ENCODE peak calls at places on chromosomes 2 and 18, in four cellular contexts. I is endothelial cell of umbilical vein, G is K562, Q is upper lobe of left lung. E is an unnamed sample.
A peak's percentile ranks its signal among the peaks of the same experiment; 100 is the strongest.

GRCh38 chr18:22607284-22607635 is 189.5 kb upstream of the CTAGE1 start:
- DNase-seq in Q (no peak), G (no peak), I (peak; percentile 7), E (no peak)

GRCh38 chr2:173235947-173236803 is 118.5 kb upstream of the CDCA7 start:
- DNase-seq in G (no peak), I (no peak), Q (no peak), E (no peak)

GRCh38 chr2:42371621-42372473 is 10.8 kb upstream of the COX7A2L start:
- DNase-seq in I (no peak), G (no peak), Q (no peak), E (no peak)

GRCh38 chr2:70475266-70475665 is 78.4 kb downstream of the TGFA start:
- DNase-seq in G (no peak), Q (no peak), I (no peak), E (no peak)

GRCh38 chr2:222232846-222233245 is 66.0 kb downstream of the PAX3 start:
- DNase-seq in G (no peak), I (no peak), Q (no peak), E (no peak)

GRCh38 chr2:127404466-127405251 is 13.6 kb upstream of the PROC start:
- DNase-seq in I (peak; percentile 9), Q (no peak), G (no peak), E (no peak)

GRCh38 chr2:85741811-85742507 is 11.8 kb upstream of the ATOH8 start:
- DNase-seq in G (no peak), I (peak; percentile 87), Q (peak; percentile 84), E (no peak)

GRCh38 chr2:235827585-235827992 is 333.7 kb downstream of the AGAP1 start:
- DNase-seq in Q (no peak), I (peak; percentile 41), G (no peak), E (no peak)

GRCh38 chr2:224668123-224668909 is 47.8 kb downstream of the CCDC195 start:
- DNase-seq in G (no peak), Q (no peak), I (no peak), E (no peak)

GRCh38 chr18:45713239-45713638 is 10.7 kb upstream of the SLC14A1 start:
- DNase-seq in I (no peak), Q (no peak), G (no peak), E (no peak)

GRCh38 chr2:104787298-104788065 is 66.4 kb upstream of the POU3F3 start:
- DNase-seq in Q (no peak), I (no peak), G (no peak), E (no peak)

GRCh38 chr2:235458839-235459273 is 35.0 kb upstream of the AGAP1 start:
- DNase-seq in G (peak; percentile 33), I (no peak), Q (peak; percentile 61), E (no peak)

GRCh38 chr2:63424329-63425078 is 163.8 kb downstream of the WDPCP start:
- DNase-seq in Q (no peak), G (peak; percentile 67), I (peak; percentile 33), E (peak; percentile 36)

GRCh38 chr18:76519156-76519549 is 24.1 kb upstream of the ZNF516 start:
- DNase-seq in I (peak; percentile 7), Q (no peak), G (no peak), E (no peak)

GRCh38 chr2:233100192-233100998 is 40.3 kb downstream of the INPP5D start:
- DNase-seq in Q (no peak), G (no peak), I (no peak), E (no peak)

GRCh38 chr18:62300359-62300963 is 24.6 kb upstream of the TNFRSF11A start:
- DNase-seq in I (no peak), G (no peak), Q (no peak), E (no peak)

DNA sequence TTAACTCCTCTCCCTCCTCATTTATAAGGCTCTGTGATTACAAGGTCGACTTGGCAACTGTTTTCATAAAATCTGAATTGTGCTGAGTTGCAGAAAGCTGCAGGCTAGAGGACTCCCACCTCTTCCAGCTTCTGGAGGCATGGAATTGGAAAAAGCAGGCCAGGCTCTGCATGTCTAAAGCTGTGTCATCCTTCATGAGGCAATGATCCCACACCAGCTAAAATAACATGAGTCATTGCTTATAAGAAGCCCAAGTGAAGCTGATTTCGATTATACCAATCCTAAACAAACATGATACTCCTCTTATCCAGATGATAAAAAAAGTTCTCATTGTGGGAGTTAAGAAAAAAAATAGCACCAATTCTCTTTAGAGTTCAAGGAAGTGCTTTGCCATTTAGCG is 11.8 kb downstream of the ARHGAP28 start:
- DNase-seq in Q (no peak), I (peak; percentile 97), G (peak; percentile 23), E (no peak)
- TF ChIP-seq POLR2AphosphoS5 in Q (no peak), I (peak; percentile 71), G (no peak), E (no peak)

DNA sequence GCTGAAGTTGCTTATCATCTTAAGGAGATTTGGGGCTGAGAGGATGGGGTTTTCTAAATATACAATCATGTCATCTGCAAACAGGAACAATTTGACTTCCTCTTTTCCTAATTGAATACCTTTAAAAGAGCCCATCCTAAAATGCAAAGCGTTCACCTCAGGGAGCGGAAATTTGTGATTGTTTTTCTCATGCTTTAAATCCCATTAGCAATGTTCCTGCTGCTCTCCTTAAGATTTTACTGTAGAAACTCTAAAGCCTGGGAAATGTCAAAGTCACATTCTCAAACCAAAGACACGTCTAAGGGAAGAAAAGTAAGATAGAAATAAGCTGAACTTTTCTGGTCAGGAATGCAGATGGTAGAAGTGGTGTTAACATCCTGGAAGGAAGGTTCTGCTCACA is 285.8 kb upstream of the MAP2 start:
- DNase-seq in Q (no peak), I (no peak), G (no peak), E (no peak)
- H3K4me3 ChIP-seq in Q (no peak overlapping the region), I (no peak overlapping the region), G (no peak overlapping the region), E (no peak overlapping the region)

GRCh38 chr2:45909677-45910191 is 258.3 kb downstream of the PRKCE start:
- DNase-seq in I (no peak), G (no peak), Q (peak; percentile 92), E (peak; percentile 25)
- TF ChIP-seq POLR2AphosphoS5 in I (no peak), G (no peak), Q (peak; percentile 35), E (no peak)

DNA sequence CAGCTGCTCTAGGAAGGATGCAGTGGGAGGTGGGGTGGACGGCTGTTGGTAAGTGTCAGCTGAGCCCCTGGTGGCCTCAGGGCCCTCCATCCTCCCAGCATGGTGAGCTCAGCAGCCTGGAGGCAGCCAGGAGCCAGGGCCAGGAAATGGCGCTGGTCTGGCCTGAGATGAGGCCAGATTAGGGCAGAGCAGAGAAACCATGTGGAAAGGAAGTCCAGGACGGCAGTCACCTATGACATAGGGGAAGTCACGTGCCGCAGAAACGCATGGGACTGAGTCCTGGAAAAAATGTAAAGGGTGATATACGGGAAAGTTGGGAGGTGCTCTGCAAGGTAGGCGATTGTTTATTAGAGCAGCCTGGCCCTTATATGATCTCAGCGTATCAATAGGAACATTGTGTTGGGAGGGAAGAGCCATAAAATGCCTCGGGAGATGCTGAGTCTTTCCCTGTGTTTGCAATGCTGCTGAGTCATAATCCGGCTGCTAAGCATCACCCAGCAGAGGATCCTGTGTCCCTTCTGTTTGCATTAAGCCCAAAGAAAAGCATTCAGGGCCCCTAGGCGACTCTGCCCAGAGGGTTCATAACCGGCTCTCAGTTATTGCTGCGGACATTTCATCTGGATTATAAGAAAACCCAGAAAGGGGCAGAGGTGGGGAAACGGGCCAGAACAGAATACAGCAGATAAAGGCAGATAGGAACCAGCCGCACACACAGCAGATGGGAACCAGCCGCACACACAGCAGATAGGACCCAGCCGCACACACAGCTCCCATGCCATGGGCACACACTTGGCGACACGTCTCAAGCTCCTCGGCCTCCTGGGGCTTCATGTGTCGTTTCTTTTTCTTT is 30.3 kb upstream of the B3GNT7 start:
- DNase-seq in G (peak; percentile 18), Q (no peak), I (peak; percentile 92), E (no peak)
- H3K4me3 ChIP-seq in G (no peak overlapping the region), Q (no peak overlapping the region), I (no peak overlapping the region), E (no peak overlapping the region)

DNA sequence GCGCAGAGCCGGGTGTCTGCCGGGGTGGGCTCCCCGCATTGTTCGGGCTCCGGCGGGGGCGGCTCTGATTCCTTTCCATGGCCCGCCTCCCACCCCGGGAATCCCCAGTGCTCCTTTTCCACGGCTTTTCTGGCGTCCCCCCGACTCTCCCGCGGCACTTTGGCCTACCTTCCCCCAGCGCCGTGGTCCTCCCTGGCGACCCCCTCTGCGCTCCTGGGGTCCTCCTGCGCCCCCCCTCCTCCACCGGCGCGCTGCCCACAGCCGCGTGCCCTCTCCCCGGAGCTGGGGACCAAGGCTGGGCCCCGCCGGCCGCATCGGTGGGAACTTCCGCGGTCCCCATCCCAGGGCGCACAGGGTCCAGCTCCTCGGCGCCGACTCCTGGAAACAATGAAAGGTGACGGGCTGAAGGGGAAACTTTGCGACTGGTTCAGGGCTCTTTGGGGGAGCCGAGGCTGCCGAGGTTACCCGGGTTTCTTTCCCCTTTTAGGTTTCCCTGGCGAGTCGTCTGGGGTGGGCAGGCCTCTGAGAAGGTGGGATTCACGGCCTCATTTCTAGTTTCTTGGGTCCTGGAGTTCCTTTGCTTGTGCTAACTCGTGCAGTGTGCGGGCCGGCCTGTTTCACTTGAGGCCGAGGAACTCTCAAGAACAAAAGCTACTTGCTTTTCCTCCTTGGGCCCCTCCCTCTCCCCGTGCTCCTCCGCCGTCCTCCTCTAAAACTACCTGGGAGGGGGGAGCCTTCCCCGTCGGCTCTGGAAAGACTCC is 2.2 kb downstream of the TGIF1 start:
- DNase-seq in Q (peak; percentile 75), G (peak; percentile 80), I (peak; percentile 70), E (peak; percentile 50)
- TF ChIP-seq POLR2AphosphoS5 in Q (peak; percentile 67), G (no peak), I (no peak), E (peak; percentile 49)

DNA sequence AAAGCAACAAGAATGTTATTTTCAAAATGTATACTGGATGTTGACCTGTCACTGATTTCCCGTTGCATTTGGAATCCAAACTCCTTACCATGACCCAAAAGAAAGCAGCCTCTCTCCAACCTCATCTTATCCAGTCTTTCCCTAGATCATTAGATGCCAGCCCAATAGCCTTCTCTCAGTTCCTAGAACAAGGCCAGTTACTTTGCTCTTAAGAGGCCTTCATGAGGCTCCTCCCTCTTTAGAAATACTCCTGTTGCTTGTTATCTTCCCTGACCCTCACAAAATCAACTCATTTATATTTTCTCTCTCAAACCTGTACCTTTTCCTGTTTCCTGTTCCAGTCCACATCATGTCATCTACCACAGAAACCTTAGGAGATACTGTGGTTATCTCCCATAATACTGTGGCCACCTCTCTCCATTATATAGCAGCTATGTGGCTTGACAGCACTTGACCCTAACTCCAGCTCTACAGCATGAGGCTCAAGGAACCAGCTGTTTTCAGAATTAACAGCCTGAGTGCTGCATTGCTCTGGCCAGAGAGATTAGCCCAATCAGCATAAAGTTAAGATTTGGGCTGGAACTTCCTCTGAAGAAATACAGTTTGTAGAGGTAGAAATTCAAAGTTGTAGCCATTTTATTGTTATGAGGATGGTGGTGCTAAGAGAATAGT is 22.8 kb downstream of the SRBD1 start:
- DNase-seq in Q (no peak), I (no peak), G (peak; percentile 54), E (no peak)
- H3K4me3 ChIP-seq in Q (no peak overlapping the region), I (no peak overlapping the region), G (no peak overlapping the region), E (no peak overlapping the region)

DNA sequence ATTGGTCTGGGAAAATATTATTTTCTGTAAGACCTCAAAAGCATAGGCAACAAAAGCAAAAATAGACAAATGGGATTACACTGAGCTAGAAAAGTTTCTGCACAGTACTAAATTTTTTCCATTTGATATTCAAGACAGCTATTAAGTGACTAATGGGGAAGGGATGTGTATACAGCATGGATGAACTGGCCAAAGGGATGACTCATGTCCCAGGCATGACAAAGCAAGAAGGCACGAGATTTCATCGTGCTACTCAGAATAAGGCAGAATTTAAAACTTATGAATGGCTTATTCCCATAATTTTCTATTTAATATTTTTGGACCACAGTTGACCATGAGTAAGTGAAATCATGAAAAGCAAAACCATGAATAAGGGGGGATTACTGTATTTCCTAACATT is 1250.1 kb upstream of the GYPC start:
- DNase-seq in I (no peak), Q (no peak), G (no peak), E (no peak)
- TF ChIP-seq POLR2AphosphoS5 in I (no peak), Q (no peak), G (no peak), E (no peak)

GRCh38 chr18:23690505-23691068 is 1.3 kb downstream of the LAMA3 start:
- DNase-seq in Q (no peak), G (no peak), I (no peak), E (no peak)
- H3K4me3 ChIP-seq in Q (peak overlapping the region; percentile 64), G (no peak overlapping the region), I (peak overlapping the region; percentile 36), E (no peak overlapping the region)

E was measured in HL-60.